ENCODE peak calls at places on chromosome 13, in nine cellular contexts. H is tibial artery; B is GM23248; S is CD8-positive, alpha-beta memory T cell; O is H1; L is GM23338; D is CD8-positive, alpha-beta T cell; Y is psoas muscle; R is HCT116. Q is an unnamed sample. For H3K4me1, the result is how much of the 10 kb centered on the place peaks cover.

GRCh38 chr13:20968745-20969144 is 66.2 kb upstream of the XPO4 start:
- DNase-seq in B (no peak), O (no peak), D (no peak), S (no peak), R (no peak), L (no peak), H (no peak), Y (no peak), Q (no peak)

GRCh38 chr13:83350569-83350968 is 531.7 kb downstream of the SLITRK1 start:
- DNase-seq in R (no peak), S (no peak), H (no peak), Y (no peak), O (no peak), D (no peak), B (peak), L (no peak), Q (no peak)

GRCh38 chr13:92303428-92303827 is 905.0 kb downstream of the GPC5 start:
- DNase-seq in R (no peak), L (no peak), B (no peak), H (no peak), O (no peak), S (no peak), D (no peak), Y (no peak), Q (no peak)

GRCh38 chr13:50410921-50411712 is 395.9 kb downstream of the KCNRG start:
- DNase-seq in O (no peak), Y (no peak), R (peak), H (no peak), L (no peak), D (no peak), B (peak), S (no peak), Q (no peak)

GRCh38 chr13:45391926-45392325 is 26.2 kb downstream of the SLC25A30 start:
- DNase-seq in B (no peak), S (no peak), L (no peak), R (no peak), O (no peak), D (no peak), Y (no peak), H (no peak), Q (no peak)

GRCh38 chr13:106867249-106867648 is 299.3 kb upstream of the ARGLU1 start:
- DNase-seq in L (peak), H (no peak), D (no peak), R (no peak), B (peak), Y (no peak), O (no peak), S (no peak), Q (no peak)

GRCh38 chr13:39419866-39420265 is 183.1 kb downstream of the LHFPL6 start:
- DNase-seq in D (no peak), S (no peak), L (no peak), B (no peak), H (no peak), R (no peak), O (no peak), Y (no peak), Q (no peak)

GRCh38 chr13:23547000-23547590 is 23.1 kb upstream of the TNFRSF19 start:
- DNase-seq in Y (peak), L (peak), H (peak), D (no peak), O (peak), R (no peak), B (peak), S (no peak), Q (no peak)

GRCh38 chr13:113906566-113906965 is 42.7 kb upstream of the GAS6 start:
- DNase-seq in L (no peak), R (no peak), H (peak), B (peak), O (no peak), S (no peak), Y (no peak), D (no peak), Q (no peak)

GRCh38 chr13:100674363-100674847 is at the start of gene TMTC4:
- DNase-seq in R (no peak), B (no peak), O (no peak), S (no peak), Y (no peak), D (no peak), H (no peak), L (peak), Q (no peak)

GRCh38 chr13:33494596-33495214 is 209.2 kb upstream of the STARD13 start:
- DNase-seq in S (no peak), R (peak), L (peak), H (no peak), D (no peak), O (no peak), B (peak), Y (no peak), Q (no peak)

GRCh38 chr13:76921516-76921915 is 26.8 kb upstream of the ACOD1 start:
- DNase-seq in D (no peak), R (no peak), L (no peak), H (no peak), S (no peak), O (no peak), Y (no peak), B (peak), Q (no peak)

GRCh38 chr13:113782472-113782871 is 23.4 kb downstream of the TMEM255B start:
- DNase-seq in B (no peak), H (no peak), S (no peak), L (no peak), O (no peak), Y (no peak), D (no peak), R (no peak), Q (peak)

GRCh38 chr13:69903081-69903480 is 204.5 kb upstream of the ATXN8OS start:
- DNase-seq in B (no peak), Y (no peak), L (no peak), D (no peak), R (no peak), S (no peak), O (no peak), H (no peak), Q (no peak)

GRCh38 chr13:39132286-39132685 is 94.0 kb downstream of the NHLRC3 start:
- DNase-seq in O (no peak), L (no peak), B (peak), Y (no peak), D (no peak), R (no peak), S (no peak), H (no peak), Q (no peak)

GRCh38 chr13:67341406-67341805 is 111.3 kb upstream of the PCDH9 start:
- DNase-seq in L (no peak), S (no peak), H (no peak), D (no peak), Y (no peak), R (no peak), O (no peak), B (no peak), Q (no peak)

GRCh38 chr13:83190020-83190419 is 692.3 kb downstream of the SLITRK1 start:
- DNase-seq in B (no peak), S (no peak), O (no peak), D (no peak), R (no peak), Y (no peak), L (no peak), H (no peak), Q (no peak)

GRCh38 chr13:33633701-33634525 is 184.0 kb upstream of the RFC3 start:
- DNase-seq in Y (no peak), S (no peak), R (no peak), B (peak), D (no peak), H (no peak), L (no peak), O (no peak), Q (no peak)

GRCh38 chr13:27658569-27658968 is 36.9 kb downstream of the POLR1D start:
- DNase-seq in D (no peak), O (no peak), Y (no peak), S (no peak), R (no peak), L (no peak), B (peak), H (no peak), Q (no peak)

GRCh38 chr13:78317030-78317429 is 286.3 kb downstream of the POU4F1 start:
- DNase-seq in S (no peak), H (no peak), D (no peak), Y (no peak), O (no peak), B (peak), L (peak), R (no peak), Q (no peak)

GRCh38 chr13:84574851-84575250 is 692.6 kb upstream of the SLITRK1 start:
- DNase-seq in B (peak), S (no peak), D (no peak), Y (no peak), L (no peak), O (no peak), H (no peak), R (no peak), Q (no peak)

GRCh38 chr13:52750713-52751112 is 11.1 kb upstream of the CNMD start:
- DNase-seq in L (no peak), R (no peak), Y (no peak), S (no peak), D (no peak), H (no peak), B (no peak), O (no peak), Q (no peak)

GRCh38 chr13:26561636-26562537 is 4.4 kb downstream of the WASF3 start:
- DNase-seq in O (no peak), L (peak), R (no peak), H (no peak), D (no peak), S (no peak), Y (no peak), B (peak), Q (no peak)

GRCh38 chr13:82096256-82096655 is 1755.3 kb upstream of the SPRY2 start:
- DNase-seq in Y (no peak), B (no peak), O (no peak), D (no peak), H (no peak), R (no peak), L (no peak), S (no peak), Q (no peak)

GRCh38 chr13:101140087-101140770 is 276.1 kb downstream of the NALCN start:
- DNase-seq in B (no peak), L (no peak), R (no peak), H (no peak), O (no peak), Y (no peak), D (no peak), S (no peak), Q (no peak)

GRCh38 chr13:90485441-90485840 is 862.0 kb upstream of the MIR17HG start:
- DNase-seq in R (no peak), O (no peak), S (no peak), D (no peak), B (peak), Y (no peak), L (no peak), H (no peak), Q (no peak)

GRCh38 chr13:52127783-52128702 is 830 bp downstream of the NEK5 start:
- DNase-seq in S (peak), O (peak), D (peak), B (peak), L (peak), R (peak), H (peak), Y (no peak), Q (no peak)

DNA sequence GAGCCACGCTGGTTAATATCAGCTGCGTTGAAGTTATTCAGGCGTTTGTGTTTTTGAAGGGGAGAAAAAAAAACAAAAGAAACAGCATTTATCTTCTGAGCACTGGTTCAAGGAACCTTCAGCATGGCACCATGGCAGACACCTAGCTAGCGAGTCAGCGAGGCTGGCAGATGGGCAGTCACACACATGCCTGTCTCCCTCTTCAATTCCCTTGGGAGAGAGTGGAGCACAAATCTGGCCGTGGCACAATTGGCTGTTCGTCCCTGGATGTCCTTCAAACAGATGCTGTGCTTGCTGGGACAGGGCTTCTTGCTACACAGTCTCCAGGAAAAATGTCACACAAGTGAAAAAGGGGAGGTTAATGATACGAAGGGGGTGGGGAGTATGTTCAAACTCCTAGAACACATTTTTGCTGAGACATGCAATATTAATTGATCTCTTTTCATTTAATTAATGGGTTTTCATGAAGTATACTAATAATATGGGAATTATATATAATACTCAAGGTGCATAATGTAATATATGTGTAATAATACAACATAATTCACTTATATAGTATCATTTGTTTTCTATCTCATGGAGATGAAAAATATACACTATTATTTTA is 1674.5 kb upstream of the SLC10A2 start:
- DNase-seq in H (no peak), O (no peak), Y (no peak), R (no peak), S (no peak), D (no peak), L (no peak), B (no peak), Q (no peak)
- H3K4me1 ChIP-seq in H (under half), O (under half), Y (under half), R (under half), S (under half), D (under half), L (under half), B (under half), Q (under half)

GRCh38 chr13:95301135-95301946 is at the start of gene ABCC4:
- DNase-seq in D (peak), B (peak), L (peak), Y (peak), H (peak), O (peak), R (peak), S (peak), Q (peak)
- H3K27ac ChIP-seq in D (no peak), B (peak), L (no peak), Y (peak), H (peak), O (no peak), R (peak), S (peak), Q (peak)

DNA sequence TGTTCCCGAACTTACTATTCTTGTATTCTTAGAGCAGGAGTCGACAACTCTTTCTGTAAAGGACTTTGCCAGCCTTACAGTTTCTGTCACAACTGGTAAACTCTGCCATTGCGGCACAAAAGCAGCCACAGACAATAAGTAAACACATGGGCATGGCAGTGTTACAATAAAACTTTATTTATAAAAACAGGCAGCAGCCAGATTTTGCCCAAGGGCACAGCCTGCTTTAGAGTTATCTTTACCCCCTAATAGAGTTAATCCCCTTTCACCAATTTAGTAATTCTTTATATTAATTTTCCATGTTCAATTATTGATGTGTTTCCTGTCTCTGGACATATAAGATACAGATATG is 19.4 kb downstream of the DOCK9 start:
- DNase-seq in B (no peak), R (no peak), D (no peak), L (no peak), Y (no peak), S (no peak), H (no peak), O (no peak), Q (no peak)
- H3K4me1 ChIP-seq in B (under half), R (under half), D (under half), L (under half), Y (under half), S (under half), H (under half), O (under half), Q (under half)

GRCh38 chr13:48155850-48156249 is 60.9 kb upstream of the MED4 start:
- DNase-seq in H (no peak), L (no peak), R (peak), Y (no peak), B (peak), S (peak), D (no peak), O (no peak), Q (no peak)
- H3K27ac ChIP-seq in H (no peak), L (no peak), R (peak), Y (no peak), B (peak), S (peak), D (peak), O (no peak), Q (peak)

DNA sequence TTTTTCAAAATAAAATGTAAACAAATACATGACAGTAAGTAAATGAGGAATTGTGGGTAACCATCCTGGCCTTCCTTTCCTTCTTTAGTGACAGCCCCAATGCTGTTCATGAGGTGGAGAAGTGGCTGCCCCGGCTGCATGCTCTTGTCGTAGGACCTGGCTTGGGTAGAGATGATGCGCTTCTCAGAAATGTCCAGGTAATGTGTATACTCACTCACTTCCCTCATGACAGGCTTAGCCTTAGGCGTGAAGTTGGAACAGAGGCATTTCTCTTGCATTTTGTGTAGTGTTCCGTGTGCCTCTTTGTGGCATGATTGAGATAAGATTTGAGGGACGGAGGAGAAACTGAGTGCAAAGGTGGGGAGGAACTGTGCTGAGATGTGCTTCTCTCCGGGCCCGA is 12.0 kb downstream of the NAXD start:
- DNase-seq in S (no peak), D (no peak), H (no peak), O (no peak), B (no peak), L (no peak), R (no peak), Y (no peak), Q (no peak)
- H3K4me1 ChIP-seq in S (under half), D (under half), H (under half), O (under half), B (under half), L (under half), R (under half), Y (under half), Q (under half)